ENCODE peak calls at places on chromosome 20, in seven cellular contexts. U, S, K, N, R, V and E are unnamed samples.

GRCh38 chr20:62696431-62696957 is 12.1 kb upstream of the NTSR1 start:
- DNase-seq in U (no peak), R (no peak), V (no peak), K (no peak), N (peak), S (no peak), E (no peak)

GRCh38 chr20:32678948-32679347 is 5.2 kb upstream of the C20orf203 start:
- DNase-seq in S (no peak), R (no peak), V (no peak), N (no peak), U (no peak), K (no peak), E (peak)

GRCh38 chr20:62822788-62823651 is 6.2 kb downstream of the COL9A3 start:
- DNase-seq in N (no peak), K (peak), U (peak), R (peak), S (peak), V (peak), E (peak)

GRCh38 chr20:53773792-53774371 is 180.2 kb upstream of the ZNF217 start:
- DNase-seq in U (peak), S (no peak), N (no peak), R (peak), V (no peak), K (peak), E (peak)

GRCh38 chr20:63708301-63709148 is 686 bp downstream of the ZGPAT start:
- DNase-seq in K (no peak), N (no peak), V (peak), R (no peak), U (no peak), S (peak), E (no peak)

GRCh38 chr20:48326868-48327267 is 500.9 kb downstream of the PREX1 start:
- DNase-seq in V (no peak), U (no peak), K (no peak), R (no peak), N (no peak), S (no peak), E (no peak)

GRCh38 chr20:37413354-37413753 is 67.4 kb downstream of the SRC start:
- DNase-seq in N (no peak), K (no peak), R (no peak), V (no peak), S (no peak), U (no peak), E (no peak)

GRCh38 chr20:32807706-32808105 is 12.0 kb upstream of the MAPRE1 start:
- DNase-seq in K (no peak), V (no peak), U (no peak), N (no peak), S (peak), R (no peak), E (no peak)

GRCh38 chr20:48156521-48156920 is 371.2 kb upstream of the SULF2 start:
- DNase-seq in N (no peak), R (no peak), V (no peak), S (no peak), K (no peak), U (no peak), E (no peak)

GRCh38 chr20:53961527-53961926 is 108.9 kb downstream of the BCAS1 start:
- DNase-seq in U (no peak), V (no peak), S (no peak), K (no peak), N (no peak), R (no peak), E (no peak)

GRCh38 chr20:6122111-6122872 is 538 bp downstream of the FERMT1 start:
- DNase-seq in S (peak), K (peak), V (no peak), N (no peak), R (peak), U (no peak), E (peak)

GRCh38 chr20:56518999-56519398 is 5.5 kb upstream of the FAM209A start:
- DNase-seq in R (no peak), K (no peak), V (no peak), U (no peak), S (no peak), N (no peak), E (no peak)

GRCh38 chr20:62768815-62769287 is 27.4 kb upstream of the MRGBP start:
- DNase-seq in U (no peak), R (no peak), N (no peak), V (no peak), K (no peak), S (no peak), E (peak)

GRCh38 chr20:33561981-33562601 is 72.2 kb downstream of the CBFA2T2 start:
- DNase-seq in V (peak), N (no peak), K (peak), U (peak), R (peak), S (no peak), E (peak)

GRCh38 chr20:1894951-1895673 is at the start of gene SIRPA:
- DNase-seq in V (peak), U (no peak), R (no peak), N (no peak), K (peak), S (peak), E (peak)

GRCh38 chr20:59120919-59121318 is 42.7 kb upstream of the ZNF831 start:
- DNase-seq in K (no peak), S (no peak), N (no peak), R (no peak), V (no peak), U (no peak), E (no peak)

GRCh38 chr20:29079769-29080690 is 2177.4 kb upstream of the DEFB115 start:
- DNase-seq in V (peak), N (no peak), K (peak), R (peak), S (no peak), U (no peak), E (no peak)

GRCh38 chr20:8062781-8063180 is 43.2 kb upstream of the TMX4 start:
- DNase-seq in R (no peak), N (no peak), K (no peak), V (no peak), S (no peak), U (no peak), E (peak)

GRCh38 chr20:53857723-53858236 is 212.6 kb downstream of the BCAS1 start:
- DNase-seq in S (no peak), N (no peak), U (no peak), V (no peak), R (no peak), K (no peak), E (no peak)

GRCh38 chr20:1929460-1929859 is 34.3 kb downstream of the SIRPA start:
- DNase-seq in S (no peak), N (no peak), K (no peak), V (no peak), U (no peak), R (no peak), E (no peak)

GRCh38 chr20:16824664-16825063 is 76.5 kb downstream of the OTOR start:
- DNase-seq in K (no peak), V (no peak), R (no peak), U (no peak), S (no peak), N (no peak), E (no peak)

GRCh38 chr20:16819483-16819882 is 71.3 kb downstream of the OTOR start:
- DNase-seq in R (no peak), U (no peak), N (no peak), K (no peak), S (no peak), V (no peak), E (peak)

GRCh38 chr20:16816192-16816591 is 68.0 kb downstream of the OTOR start:
- DNase-seq in U (no peak), N (no peak), R (no peak), K (no peak), V (no peak), S (peak), E (no peak)

GRCh38 chr20:16821211-16822089 is 73.3 kb downstream of the OTOR start:
- DNase-seq in S (peak), U (peak), V (peak), K (peak), N (no peak), R (peak), E (peak)
- TF ChIP-seq CEBPB in S (no peak), U (no peak), V (no peak), K (no peak), N (no peak), R (no peak), E (no peak)

GRCh38 chr20:50794846-50795634 is at the start of gene BCAS4:
- DNase-seq in S (peak), R (peak), V (peak), N (no peak), K (peak), U (peak), E (peak)
- TF ChIP-seq POLR2A in S (peak), R (no peak), V (no peak), N (peak), K (peak), U (no peak), E (peak)

GRCh38 chr20:44002861-44003260 is 88.2 kb downstream of the TOX2 start:
- DNase-seq in U (no peak), S (no peak), V (no peak), R (no peak), N (no peak), K (no peak), E (no peak)
- TF ChIP-seq CEBPB in U (no peak), S (no peak), V (no peak), R (no peak), N (no peak), K (no peak), E (no peak)

GRCh38 chr20:25136643-25137559 is 55.0 kb upstream of the VSX1 start:
- DNase-seq in S (no peak), V (no peak), K (peak), N (no peak), R (no peak), U (peak), E (peak)
- TF ChIP-seq POLR2A in S (no peak), V (no peak), K (no peak), N (no peak), R (no peak), U (no peak), E (no peak)

GRCh38 chr20:35120012-35120701 is 27.0 kb downstream of the EDEM2 start:
- DNase-seq in R (no peak), S (no peak), V (peak), N (no peak), K (no peak), U (no peak), E (peak)
- TF ChIP-seq CEBPB in R (no peak), S (no peak), V (peak), N (no peak), K (no peak), U (no peak), E (peak)

GRCh38 chr20:23358923-23359572 is 2.9 kb upstream of the GZF1 start:
- DNase-seq in V (no peak), U (no peak), S (no peak), N (no peak), K (no peak), R (peak), E (no peak)

GRCh38 chr20:23357767-23358562 is 4.0 kb upstream of the GZF1 start:
- DNase-seq in K (peak), N (peak), R (peak), V (peak), S (peak), U (peak), E (peak)

GRCh38 chr20:23361108-23361650 is 803 bp upstream of the GZF1 start:
- DNase-seq in K (peak), V (no peak), U (no peak), N (no peak), R (peak), S (no peak), E (peak)

GRCh38 chr20:23358563-23358906 is 3.4 kb upstream of the GZF1 start:
- DNase-seq in N (no peak), K (no peak), S (no peak), R (no peak), U (no peak), V (no peak), E (no peak)

GRCh38 chr20:23356203-23356602 is 5.6 kb downstream of the NXT1 start:
- DNase-seq in V (no peak), U (no peak), K (no peak), R (no peak), N (no peak), S (peak), E (no peak)
- TF ChIP-seq POLR2A in V (peak), U (no peak), K (no peak), R (peak), N (peak), S (no peak), E (peak)